ENCODE peak calls at places on chromosomes 5 and 9, in ten cellular contexts. M, F, P, K, W, D, Q, Z, S and R are unnamed samples.

GRCh38 chr5:171847026-171847425 is 61.4 kb downstream of the SMIM23 start:
- DNase-seq in D (no peak), Q (no peak), P (no peak), S (no peak), F (no peak), K (no peak), W (no peak), Z (no peak), M (no peak), R (no peak)

GRCh38 chr5:17118631-17119030 is 98.8 kb upstream of the BASP1 start:
- DNase-seq in D (no peak), M (peak; percentile 17), W (peak; percentile 18), Q (peak; percentile 90), P (peak; percentile 100), Z (peak; percentile 60), S (no peak), F (no peak), K (no peak), R (no peak)

GRCh38 chr9:8338742-8339425 is 539.3 kb upstream of the DMAC1 start:
- DNase-seq in K (no peak), M (no peak), S (no peak), P (peak; percentile 36), F (no peak), Z (no peak), D (no peak), W (no peak), Q (no peak), R (no peak)

GRCh38 chr9:134778156-134778555 is 102.5 kb upstream of the FCN2 start:
- DNase-seq in F (no peak), S (no peak), P (no peak), D (no peak), Q (no peak), Z (no peak), K (no peak), M (no peak), W (no peak), R (no peak)

GRCh38 chr9:35272989-35273388 is 111.2 kb downstream of the UNC13B start:
- DNase-seq in F (no peak), Z (no peak), M (no peak), S (no peak), Q (peak; percentile 57), P (peak; percentile 62), K (no peak), D (no peak), W (no peak), R (no peak)

GRCh38 chr5:81633471-81633870 is 117.4 kb downstream of the SSBP2 start:
- DNase-seq in D (no peak), F (no peak), W (no peak), M (no peak), Z (no peak), S (no peak), P (no peak), K (no peak), Q (no peak), R (peak; percentile 25)

GRCh38 chr5:103523319-103523718 is 39.3 kb downstream of the NUDT12 start:
- DNase-seq in F (no peak), Z (no peak), S (no peak), P (peak; percentile 2), M (no peak), Q (peak; percentile 64), W (no peak), D (no peak), K (no peak), R (no peak)

GRCh38 chr5:77076961-77077820 is 9.9 kb downstream of the ZBED3 start:
- DNase-seq in D (peak; percentile 46), S (peak; percentile 40), P (no peak), Q (peak; percentile 46), M (peak; percentile 79), W (peak; percentile 87), K (peak; percentile 71), Z (peak; percentile 78), F (peak; percentile 42), R (peak; percentile 67)

GRCh38 chr5:178106556-178107239 is 6.6 kb upstream of the N4BP3 start:
- DNase-seq in D (no peak), K (no peak), P (no peak), W (no peak), Q (peak; percentile 32), F (no peak), Z (no peak), S (no peak), M (no peak), R (peak; percentile 54)

GRCh38 chr9:5838884-5839571 is 6.1 kb upstream of the ERMP1 start:
- DNase-seq in W (no peak), F (no peak), Z (no peak), K (no peak), P (peak; percentile 82), S (no peak), D (no peak), Q (peak; percentile 87), M (no peak), R (no peak)

GRCh38 chr9:123300554-123300953 is 32.2 kb upstream of the STRBP start:
- DNase-seq in F (no peak), S (no peak), M (no peak), Z (no peak), P (no peak), K (no peak), D (no peak), W (no peak), Q (no peak), R (no peak)

GRCh38 chr9:133727277-133727875 is 10.8 kb downstream of the SARDH start:
- DNase-seq in S (no peak), P (no peak), Z (no peak), F (no peak), K (no peak), W (no peak), M (no peak), D (no peak), Q (no peak), R (no peak)

GRCh38 chr9:96817973-96818372 is 36.3 kb downstream of the ZNF782 start:
- DNase-seq in W (no peak), F (no peak), M (no peak), Q (no peak), P (no peak), D (no peak), Z (no peak), K (no peak), S (no peak), R (no peak)

GRCh38 chr5:67235399-67236110 is 39.0 kb upstream of the CD180 start:
- DNase-seq in M (no peak), K (no peak), D (no peak), Z (no peak), F (no peak), W (no peak), Q (no peak), S (no peak), P (no peak), R (no peak)

GRCh38 chr9:19102181-19102630 is 498 bp downstream of the HAUS6 start:
- DNase-seq in K (no peak), F (peak; percentile 25), D (peak; percentile 20), M (peak; percentile 29), S (no peak), Z (peak; percentile 46), Q (peak; percentile 34), P (peak; percentile 38), W (peak; percentile 43), R (no peak)

GRCh38 chr9:108015690-108016089 is 526.1 kb upstream of the KLF4 start:
- DNase-seq in Z (no peak), F (no peak), W (no peak), K (no peak), P (no peak), S (no peak), M (no peak), D (no peak), Q (no peak), R (no peak)

GRCh38 chr9:77177894-77178794 is 810 bp downstream of the VPS13A start:
- DNase-seq in D (peak; percentile 44), K (peak; percentile 35), Q (peak; percentile 40), Z (peak; percentile 54), P (peak; percentile 34), W (peak; percentile 48), F (peak; percentile 57), S (peak; percentile 37), M (peak; percentile 53), R (peak; percentile 74)

GRCh38 chr5:170572453-170572852 is 68.6 kb downstream of the KCNIP1 start:
- DNase-seq in F (no peak), Z (no peak), Q (peak; percentile 18), P (no peak), S (peak; percentile 9), W (peak; percentile 28), K (no peak), M (no peak), D (peak; percentile 1), R (no peak)

GRCh38 chr5:41649659-41650058 is 139.3 kb upstream of the PLCXD3 start:
- DNase-seq in K (no peak), D (no peak), W (no peak), F (peak; percentile 48), M (no peak), Q (peak; percentile 12), S (no peak), Z (no peak), P (peak; percentile 24), R (no peak)

GRCh38 chr9:98182069-98182820 is 10.2 kb downstream of the CORO2A start:
- DNase-seq in P (no peak), F (no peak), K (no peak), D (no peak), S (no peak), M (no peak), W (no peak), Z (no peak), Q (no peak), R (no peak)

GRCh38 chr9:69121155-69122085 is 52.7 kb upstream of the TJP2 start:
- DNase-seq in Q (peak; percentile 44), P (peak; percentile 47), M (peak; percentile 70), D (peak; percentile 31), S (no peak), W (peak; percentile 64), F (peak; percentile 69), K (peak; percentile 51), Z (peak; percentile 35), R (peak; percentile 64)

GRCh38 chr9:100697339-100697738 is 119.5 kb downstream of the CAVIN4 start:
- DNase-seq in Q (no peak), F (no peak), P (no peak), Z (no peak), S (no peak), M (no peak), D (no peak), W (no peak), K (no peak), R (no peak)

GRCh38 chr5:1508679-1509290 is 15.0 kb downstream of the LPCAT1 start:
- DNase-seq in S (no peak), P (no peak), M (no peak), D (no peak), Q (no peak), F (no peak), W (no peak), K (no peak), Z (peak; percentile 21), R (peak; percentile 10)

GRCh38 chr9:37800631-37801286 is at the start of gene DCAF10:
- DNase-seq in F (peak; percentile 62), S (peak; percentile 91), M (peak; percentile 82), Q (peak; percentile 88), D (peak; percentile 88), W (peak; percentile 92), P (peak; percentile 79), K (peak; percentile 87), Z (peak; percentile 88), R (peak; percentile 94)

GRCh38 chr5:87268126-87268969 is 665 bp downstream of the RASA1 start:
- DNase-seq in S (peak; percentile 47), K (peak; percentile 57), M (peak; percentile 71), Z (peak; percentile 75), P (peak; percentile 67), Q (peak; percentile 64), D (peak; percentile 67), F (peak; percentile 75), W (peak; percentile 68), R (no peak)

GRCh38 chr9:4793412-4794005 is 765 bp downstream of the RCL1 start:
- DNase-seq in M (no peak), K (no peak), P (no peak), F (peak; percentile 31), S (no peak), W (no peak), D (no peak), Z (no peak), Q (no peak), R (no peak)

GRCh38 chr9:134291452-134291881 is 34.8 kb upstream of the RXRA start:
- DNase-seq in S (no peak), K (no peak), Q (no peak), F (no peak), Z (peak; percentile 25), M (no peak), W (no peak), D (no peak), P (no peak), R (no peak)

GRCh38 chr5:139022528-139022927 is 147.4 kb upstream of the LRRTM2 start:
- DNase-seq in M (no peak), P (no peak), Q (peak; percentile 71), Z (no peak), D (no peak), S (no peak), K (no peak), W (no peak), F (no peak), R (no peak)